ENCODE peak calls at places on chromosomes 12 and 14, in six cellular contexts. B is K562, S is GM12878, N is HepG2, A is SK-N-SH, Q is HCT116. E is an unnamed sample.

GRCh38 chr14:95314609-95315008 is 5.1 kb downstream of the CLMN start:
- DNase-seq in B (no peak), S (peak; percentile 45), N (no peak), A (peak; percentile 27), Q (no peak), E (peak; percentile 48)

GRCh38 chr14:66920196-66920595 is 269.0 kb upstream of the GARIN2 start:
- DNase-seq in B (no peak), S (no peak), N (peak; percentile 12), A (no peak), Q (no peak), E (no peak)

GRCh38 chr12:20404576-20405346 is 36.4 kb downstream of the PDE3A start:
- DNase-seq in B (no peak), S (no peak), N (no peak), A (peak; percentile 6), Q (no peak), E (no peak)

GRCh38 chr12:61043838-61044237 is 1216.4 kb upstream of the USP15 start:
- DNase-seq in B (no peak), S (no peak), N (no peak), A (no peak), Q (no peak), E (no peak)

GRCh38 chr12:42691991-42692557 is 102.5 kb upstream of the PRICKLE1 start:
- DNase-seq in B (no peak), S (no peak), N (peak; percentile 3), A (no peak), Q (no peak), E (no peak)

GRCh38 chr12:99092100-99092851 is 447.2 kb downstream of the APAF1 start:
- DNase-seq in B (no peak), S (no peak), N (no peak), A (no peak), Q (no peak), E (no peak)

GRCh38 chr12:75488553-75488952 is 8.0 kb downstream of the GLIPR1 start:
- DNase-seq in B (peak; percentile 50), S (no peak), N (peak; percentile 12), A (peak; percentile 24), Q (no peak), E (no peak)

GRCh38 chr14:72745546-72745945 is 148.4 kb downstream of the DPF3 start:
- DNase-seq in B (no peak), S (no peak), N (no peak), A (no peak), Q (no peak), E (no peak)

GRCh38 chr12:113136128-113136989 is 798 bp upstream of the RASAL1 start:
- DNase-seq in B (peak; percentile 51), S (no peak), N (no peak), A (peak; percentile 50), Q (peak; percentile 22), E (no peak)

GRCh38 chr12:77002382-77002781 is 63.0 kb downstream of the E2F7 start:
- DNase-seq in B (no peak), S (no peak), N (no peak), A (no peak), Q (no peak), E (no peak)

GRCh38 chr12:107457536-107457935 is 228.1 kb upstream of the PWP1 start:
- DNase-seq in B (no peak), S (no peak), N (no peak), A (peak; percentile 64), Q (no peak), E (no peak)

GRCh38 chr14:69132513-69133181 is 20.3 kb downstream of the DCAF5 start:
- DNase-seq in B (no peak), S (no peak), N (no peak), A (no peak), Q (no peak), E (no peak)

GRCh38 chr12:65536876-65537661 is 258.6 kb downstream of the MSRB3 start:
- DNase-seq in B (no peak), S (no peak), N (no peak), A (no peak), Q (peak; percentile 100), E (no peak)

GRCh38 chr14:100438678-100439592 is 115.8 kb downstream of the SLC25A47 start:
- DNase-seq in B (no peak), S (no peak), N (peak; percentile 23), A (no peak), Q (peak; percentile 91), E (peak; percentile 57)

GRCh38 chr12:55996201-55996714 is 818 bp upstream of the SUOX start:
- DNase-seq in B (peak; percentile 84), S (no peak), N (peak; percentile 67), A (peak; percentile 70), Q (no peak), E (peak; percentile 34)

GRCh38 chr12:81416571-81416970 is 338.7 kb downstream of the ACSS3 start:
- DNase-seq in B (no peak), S (no peak), N (no peak), A (no peak), Q (no peak), E (no peak)

GRCh38 chr14:22337938-22338337 is 251.1 kb downstream of the DAD1 start:
- DNase-seq in B (peak; percentile 86), S (no peak), N (no peak), A (no peak), Q (no peak), E (no peak)

GRCh38 chr12:30100736-30101135 is 317.0 kb upstream of the TMTC1 start:
- DNase-seq in B (no peak), S (no peak), N (no peak), A (no peak), Q (no peak), E (no peak)

GRCh38 chr12:104569348-104570173 is 112.8 kb downstream of the CHST11 start:
- DNase-seq in B (no peak), S (peak; percentile 88), N (no peak), A (no peak), Q (no peak), E (no peak)

GRCh38 chr14:63039800-63040380 is 5.4 kb downstream of the KCNH5 start:
- DNase-seq in B (peak; percentile 3), S (no peak), N (peak; percentile 31), A (peak; percentile 35), Q (no peak), E (peak; percentile 65)

GRCh38 chr12:29030006-29030405 is 119.1 kb upstream of the FAR2 start:
- DNase-seq in B (no peak), S (no peak), N (no peak), A (no peak), Q (no peak), E (no peak)

GRCh38 chr12:132597333-132598283 is 12.8 kb downstream of the LRCOL1 start:
- DNase-seq in B (peak; percentile 62), S (no peak), N (no peak), A (no peak), Q (peak; percentile 13), E (no peak)

DNA sequence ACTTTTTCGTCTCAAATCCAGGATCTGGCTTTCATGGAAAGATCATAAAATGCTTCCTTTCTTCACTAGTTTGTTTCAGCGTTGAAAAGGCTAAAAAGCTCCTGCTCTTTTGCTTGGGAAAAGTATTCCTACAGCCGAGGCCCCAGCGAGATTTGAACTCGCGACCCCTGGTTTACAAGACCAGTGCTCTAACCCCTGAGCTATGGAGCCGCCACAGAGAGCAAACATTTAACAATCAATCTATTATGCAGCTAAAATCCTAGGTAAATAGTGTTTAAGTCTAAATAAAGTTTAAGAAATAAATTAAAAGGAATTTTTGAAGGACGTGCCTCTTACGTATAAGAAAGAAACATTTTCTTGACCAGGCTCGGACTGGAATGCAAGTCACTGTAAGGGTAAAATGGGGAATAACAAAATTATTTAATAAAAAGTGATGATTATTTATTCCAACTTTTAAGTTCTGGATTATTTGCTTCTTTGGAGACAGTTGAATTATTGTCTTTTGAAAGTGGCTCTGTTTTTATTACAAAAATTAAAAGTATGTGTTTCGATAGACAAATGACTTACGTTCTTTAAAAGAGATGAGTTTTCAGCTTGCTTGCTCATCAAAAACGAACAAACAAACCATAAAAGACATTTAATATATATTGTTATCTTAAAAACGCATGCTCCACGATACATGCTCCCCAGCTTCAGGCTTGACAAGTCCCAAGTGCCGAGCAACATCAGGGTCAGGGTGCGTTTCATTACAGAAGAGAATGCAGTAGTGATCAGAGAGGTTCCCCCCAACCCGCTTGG is 10.3 kb downstream of the OR6S1 start:
- DNase-seq in B (peak; percentile 69), S (no peak), N (peak; percentile 79), A (no peak), Q (no peak), E (peak; percentile 47)
- TF ChIP-seq JUND in B (no peak), S (no peak), N (no peak), A (no peak), Q (no peak), E (no peak)

DNA sequence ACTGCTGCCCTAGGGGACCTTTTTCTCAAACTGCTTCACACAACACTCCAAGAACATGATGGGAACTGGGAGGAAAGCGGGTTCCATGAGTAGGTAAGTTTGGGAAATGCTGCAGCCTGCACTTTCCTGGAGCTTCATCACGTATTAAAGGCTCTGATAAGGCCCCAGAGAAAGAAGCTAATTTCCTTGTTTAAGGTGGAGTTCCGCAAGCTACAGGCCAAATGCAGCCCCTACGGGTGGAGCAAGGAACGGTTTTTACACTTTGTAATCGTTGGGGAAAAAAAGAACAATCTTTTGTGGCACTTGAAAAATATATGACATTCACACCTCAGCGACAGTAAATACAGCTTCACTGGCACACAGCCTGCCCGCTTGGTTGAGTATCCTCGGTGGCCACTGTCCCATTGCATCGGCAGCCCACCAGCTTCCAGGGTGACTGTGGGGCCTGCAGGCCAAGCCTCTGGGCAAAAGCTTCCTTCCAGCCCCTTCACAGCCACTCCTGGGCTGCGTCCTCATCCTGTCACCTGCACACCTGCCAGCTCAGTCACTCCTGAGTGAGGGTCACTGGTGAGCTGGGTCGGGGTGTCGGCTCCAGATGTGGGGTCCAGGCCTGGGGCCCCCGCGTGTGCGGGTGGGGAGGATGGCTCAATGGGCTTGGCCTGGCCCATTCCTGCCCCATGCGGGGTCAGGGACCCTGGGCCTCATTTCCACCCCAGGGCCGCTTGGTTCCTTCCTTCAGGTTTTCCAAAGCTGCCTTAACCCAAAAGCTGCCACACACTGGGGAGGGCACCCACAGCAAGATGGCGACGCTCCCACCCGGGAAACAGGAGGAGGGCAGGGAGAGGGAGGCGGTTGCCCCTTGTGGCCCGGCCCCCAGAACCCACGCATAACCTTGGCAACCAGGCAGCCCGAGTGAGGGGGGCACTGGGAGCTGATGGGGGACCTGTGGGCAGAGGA is 2.4 kb downstream of the AMN start:
- DNase-seq in B (peak; percentile 16), S (no peak), N (no peak), A (no peak), Q (no peak), E (no peak)
- TF ChIP-seq JUND in B (no peak), S (no peak), N (no peak), A (no peak), Q (no peak), E (no peak)

GRCh38 chr12:10939163-10939562 is at the start of gene TAS2R14:
- DNase-seq in B (no peak), S (no peak), N (no peak), A (no peak), Q (no peak), E (no peak)

GRCh38 chr12:10940389-10940788 is 1.3 kb upstream of the TAS2R14 start:
- DNase-seq in B (no peak), S (no peak), N (peak; percentile 23), A (no peak), Q (no peak), E (no peak)

GRCh38 chr12:10943167-10943566 is 4.1 kb upstream of the TAS2R14 start:
- DNase-seq in B (no peak), S (no peak), N (no peak), A (no peak), Q (no peak), E (no peak)

GRCh38 chr12:10941369-10941768 is 2.3 kb upstream of the TAS2R14 start:
- DNase-seq in B (no peak), S (no peak), N (no peak), A (no peak), Q (no peak), E (no peak)

GRCh38 chr12:10941916-10942607 is 3.0 kb upstream of the TAS2R14 start:
- DNase-seq in B (peak; percentile 39), S (peak; percentile 9), N (peak; percentile 28), A (no peak), Q (peak; percentile 78), E (no peak)
- TF ChIP-seq JUND in B (no peak), S (no peak), N (no peak), A (no peak), Q (peak; percentile 67), E (no peak)

GRCh38 chr12:41286426-41286825 is 98.3 kb downstream of the PDZRN4 start:
- DNase-seq in B (no peak), S (no peak), N (peak; percentile 75), A (no peak), Q (no peak), E (no peak)
- TF ChIP-seq JUND in B (no peak), S (no peak), N (no peak), A (no peak), Q (no peak), E (no peak)

E was measured in T47D.